ENCODE peak calls at places on chromosomes 12 and 14, in six cellular contexts. Z, A, T, H, O and N are unnamed samples.

GRCh38 chr12:123761841-123762714 is at the start of gene DNAH10:
- DNase-seq in Z (no peak), A (peak), T (no peak), H (peak), O (peak), N (no peak)

GRCh38 chr14:104805326-104805678 is 4.4 kb downstream of the ZBTB42 start:
- DNase-seq in Z (no peak), A (peak), T (peak), H (no peak), O (peak), N (no peak)

GRCh38 chr14:105840266-105841021 is 314.1 kb downstream of the TMEM121 start:
- DNase-seq in Z (no peak), A (no peak), T (no peak), H (no peak), O (no peak), N (no peak)

GRCh38 chr14:75800792-75801191 is 139.7 kb downstream of the TTLL5 start:
- DNase-seq in Z (no peak), A (no peak), T (no peak), H (peak), O (no peak), N (no peak)

GRCh38 chr12:52319097-52319496 is 2.1 kb downstream of the KRT83 start:
- DNase-seq in Z (no peak), A (no peak), T (no peak), H (no peak), O (no peak), N (no peak)

GRCh38 chr12:28114488-28114887 is 75.8 kb upstream of the CCDC91 start:
- DNase-seq in Z (peak), A (peak), T (no peak), H (no peak), O (peak), N (no peak)

GRCh38 chr14:80024417-80024816 is 186.9 kb downstream of the DIO2 start:
- DNase-seq in Z (no peak), A (no peak), T (no peak), H (no peak), O (no peak), N (no peak)

GRCh38 chr14:58100735-58101368 is 51.2 kb downstream of the ARMH4 start:
- DNase-seq in Z (peak), A (peak), T (no peak), H (no peak), O (peak), N (no peak)

GRCh38 chr12:52634266-52635056 is 16.1 kb upstream of the KRT73 start:
- DNase-seq in Z (no peak), A (no peak), T (no peak), H (peak), O (no peak), N (no peak)

DNA sequence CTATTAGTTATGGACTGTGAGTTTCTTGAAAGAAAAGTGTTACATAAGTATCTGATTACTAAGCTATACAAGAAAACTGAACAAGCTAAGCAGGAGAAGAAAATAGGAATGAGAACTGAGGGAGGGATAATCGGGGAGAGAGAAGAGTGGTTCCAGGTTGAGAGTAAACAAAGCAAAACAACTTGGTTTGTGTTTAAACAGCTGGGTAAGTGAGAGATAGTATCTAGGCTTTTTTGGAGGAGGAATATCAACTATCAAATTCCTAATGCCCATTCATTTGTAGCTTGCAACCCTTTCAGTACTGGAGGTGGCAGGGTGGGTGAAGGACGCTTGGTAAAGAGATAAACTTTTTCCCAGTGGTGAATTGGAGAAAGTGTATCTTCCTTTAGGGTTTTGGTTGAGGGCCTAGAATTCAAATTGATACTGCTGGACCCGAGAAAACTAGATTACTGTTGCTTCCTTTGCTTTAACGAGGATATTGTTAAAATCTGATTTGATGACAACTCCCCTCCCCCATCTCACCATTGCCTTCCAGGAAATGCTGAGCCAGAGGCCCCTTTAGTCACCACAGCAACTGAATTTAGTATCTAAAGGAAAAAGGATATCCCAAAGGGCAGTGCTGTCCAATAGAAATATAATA is 2.0 kb upstream of the SLC2A3 start:
- DNase-seq in Z (no peak), A (peak), T (no peak), H (no peak), O (peak), N (no peak)
- H3K9ac ChIP-seq in Z (no peak), A (peak), T (no peak), H (no peak), O (no peak), N (no peak)

GRCh38 chr12:49403887-49404517 is 36.7 kb downstream of the SPATS2 start:
- DNase-seq in Z (peak), A (no peak), T (no peak), H (no peak), O (no peak), N (no peak)
- H3K27ac ChIP-seq in Z (no peak), A (no peak), T (peak), H (no peak), O (no peak), N (peak)

GRCh38 chr12:76883826-76884225 is 5.0 kb upstream of the CSRP2 start:
- DNase-seq in Z (peak), A (peak), T (no peak), H (no peak), O (peak), N (no peak)
- TF ChIP-seq EZH2 in Z (no peak), A (no peak), T (no peak), H (no peak), O (no peak), N (no peak)

DNA sequence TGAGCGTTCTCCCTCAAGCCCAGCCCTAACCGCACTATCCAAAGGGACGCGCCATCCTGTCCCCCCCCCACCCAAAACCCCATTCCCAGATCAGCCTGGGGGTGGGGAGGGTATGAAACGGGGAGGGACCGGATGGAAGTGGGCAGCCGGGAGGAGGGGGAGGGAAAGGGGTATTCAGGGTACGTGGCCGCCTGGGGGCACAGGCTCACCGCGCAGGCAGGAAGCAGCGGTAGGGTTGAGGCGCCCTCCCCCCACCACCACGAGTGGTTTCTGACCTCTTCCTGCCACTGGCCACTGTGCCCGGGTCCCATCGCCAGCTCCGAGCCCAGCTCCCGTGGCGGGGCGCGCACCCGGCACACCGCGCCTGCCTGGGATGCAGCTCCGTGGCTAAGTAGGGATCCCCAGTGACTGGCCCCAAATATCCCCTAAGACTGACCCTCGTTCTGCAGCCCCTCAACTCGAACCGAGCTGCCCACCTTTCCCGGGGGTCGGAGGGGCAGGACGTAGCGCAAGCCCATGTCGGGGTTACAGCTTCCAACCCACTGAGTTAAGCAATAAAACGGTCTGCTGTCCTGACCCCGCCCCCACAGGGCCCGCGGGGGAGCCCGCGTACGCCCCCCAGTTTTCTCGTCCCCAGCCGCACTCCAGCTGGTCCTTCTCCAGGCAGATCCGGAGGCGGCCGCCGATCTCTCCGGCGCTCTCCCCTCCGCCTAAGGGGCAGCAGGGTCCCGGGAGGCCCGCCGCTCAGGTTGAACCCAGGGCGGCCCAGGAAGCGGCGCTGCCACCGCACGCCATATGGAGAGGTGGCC is 1.2 kb downstream of the ACTN1 start:
- DNase-seq in Z (peak), A (peak), T (no peak), H (peak), O (peak), N (no peak)
- H3K9ac ChIP-seq in Z (peak), A (peak), T (peak), H (peak), O (peak), N (peak)

GRCh38 chr12:109052097-109052414 is 320 bp upstream of the USP30 start:
- DNase-seq in Z (no peak), A (no peak), T (no peak), H (no peak), O (no peak), N (no peak)
- H3K27ac ChIP-seq in Z (peak), A (no peak), T (no peak), H (no peak), O (peak), N (no peak)

GRCh38 chr12:104956870-104957301 is 1.2 kb downstream of the SLC41A2 start:
- DNase-seq in Z (no peak), A (peak), T (no peak), H (no peak), O (no peak), N (no peak)

GRCh38 chr12:104957388-104958008 is 592 bp downstream of the SLC41A2 start:
- DNase-seq in Z (no peak), A (peak), T (no peak), H (no peak), O (no peak), N (no peak)

GRCh38 chr12:104960464-104960863 is 2.4 kb upstream of the SLC41A2 start:
- DNase-seq in Z (no peak), A (no peak), T (no peak), H (no peak), O (no peak), N (no peak)

GRCh38 chr12:104958946-104959841 is 1.1 kb upstream of the SLC41A2 start:
- DNase-seq in Z (peak), A (peak), T (no peak), H (no peak), O (peak), N (no peak)

DNA sequence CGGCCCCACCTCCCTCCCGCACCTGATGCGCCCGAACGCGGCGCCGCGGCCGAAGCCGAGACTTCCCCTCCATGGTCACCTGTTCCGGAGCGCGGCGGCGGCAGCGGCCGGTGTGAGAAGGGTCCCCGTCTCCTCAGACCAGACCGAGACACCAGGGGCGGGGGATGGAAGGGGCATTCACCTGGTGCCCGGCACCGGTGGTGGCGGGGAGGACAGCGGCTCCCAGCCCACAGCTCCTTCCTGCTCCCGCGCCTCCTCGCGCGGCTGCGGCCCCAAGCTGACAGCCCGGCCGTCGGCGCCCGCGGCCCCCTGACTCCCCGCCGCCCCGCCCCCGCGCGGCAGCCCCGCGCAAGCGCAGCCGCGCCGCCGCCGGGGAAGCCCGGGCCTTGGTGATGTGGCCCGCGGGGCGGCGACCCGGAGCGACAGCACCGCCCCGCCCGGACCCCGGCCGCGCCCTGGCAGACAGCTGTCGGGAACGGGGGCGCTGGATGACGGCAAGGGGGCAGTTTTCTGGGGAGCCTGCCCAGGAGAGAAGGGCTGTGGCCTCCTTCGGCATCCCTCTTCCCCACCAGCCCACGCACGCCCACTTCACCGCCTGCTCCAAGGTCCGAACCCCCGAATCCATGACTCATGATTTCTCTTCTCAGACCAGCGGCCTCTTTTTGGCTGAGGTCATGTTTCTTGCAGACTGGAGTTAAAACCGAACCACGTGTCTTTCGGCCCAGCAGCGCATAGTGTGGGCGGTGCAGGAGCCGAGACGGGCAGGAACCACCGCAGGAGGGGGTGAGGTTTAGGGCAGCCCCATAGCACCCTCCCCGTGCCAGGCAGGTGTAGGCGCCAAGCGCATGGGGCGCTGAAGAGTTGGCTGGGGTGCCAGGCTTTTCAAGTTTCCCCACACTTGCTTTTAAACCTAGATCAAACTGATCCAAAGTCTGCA is at the start of gene SLC41A2:
- DNase-seq in Z (peak), A (peak), T (peak), H (peak), O (peak), N (no peak)
- TF ChIP-seq EZH2 in Z (no peak), A (no peak), T (no peak), H (no peak), O (no peak), N (no peak)